ENCODE peak calls at places on chromosome 15, in seven cellular contexts. T is naive thymus-derived CD4-positive, alpha-beta T cell; M is osteoblast; N is heart left ventricle; P is fibroblast of lung; O is aorta; I is lower lobe of right lung. R is an unnamed sample.

GRCh38 chr15:65875458-65875857 is 6.2 kb downstream of the RAB11A start:
- DNase-seq in M (peak; percentile 4), N (no peak), O (no peak), P (no peak), I (no peak), T (no peak), R (no peak)

GRCh38 chr15:98063311-98063710 is 102.8 kb downstream of the ARRDC4 start:
- DNase-seq in M (no peak), T (no peak), I (no peak), N (no peak), O (no peak), P (no peak), R (no peak)

GRCh38 chr15:77019476-77020331 is 24.8 kb downstream of the PSTPIP1 start:
- DNase-seq in O (no peak), N (peak; percentile 46), T (no peak), M (peak; percentile 91), I (no peak), P (no peak), R (no peak)

GRCh38 chr15:55257933-55258332 is 31.7 kb downstream of the RAB27A start:
- DNase-seq in T (no peak), I (no peak), M (no peak), O (no peak), N (no peak), P (no peak), R (no peak)

GRCh38 chr15:88911766-88912118 is 1.4 kb downstream of the MFGE8 start:
- DNase-seq in I (no peak), N (no peak), M (peak; percentile 87), T (no peak), P (no peak), O (peak; percentile 62), R (peak; percentile 58)

GRCh38 chr15:78715930-78716329 is 74.9 kb upstream of the CHRNB4 start:
- DNase-seq in M (peak; percentile 89), T (no peak), N (no peak), P (peak; percentile 72), I (no peak), O (no peak), R (no peak)

GRCh38 chr15:101600024-101600423 is 52.2 kb downstream of the TM2D3 start:
- DNase-seq in I (no peak), M (no peak), T (no peak), N (no peak), P (no peak), O (no peak), R (no peak)

GRCh38 chr15:60972866-60973265 is 256.2 kb downstream of the RORA start:
- DNase-seq in T (no peak), P (peak; percentile 70), O (no peak), N (no peak), I (no peak), M (no peak), R (no peak)

GRCh38 chr15:89248584-89248983 is 4.8 kb downstream of the FANCI start:
- DNase-seq in O (no peak), M (no peak), T (no peak), I (no peak), P (no peak), N (no peak), R (no peak)

GRCh38 chr15:68040144-68040543 is 14.0 kb upstream of the PIAS1 start:
- DNase-seq in N (no peak), I (no peak), P (no peak), T (no peak), O (no peak), M (no peak), R (no peak)

GRCh38 chr15:51652084-51652668 is 29.1 kb upstream of the SCG3 start:
- DNase-seq in O (no peak), P (no peak), N (no peak), T (no peak), I (no peak), M (no peak), R (no peak)

GRCh38 chr15:81939604-81940440 is 106.0 kb downstream of the MEX3B start:
- DNase-seq in M (peak; percentile 67), P (peak; percentile 80), O (no peak), I (no peak), N (no peak), T (peak; percentile 4), R (no peak)

GRCh38 chr15:22888120-22888859 is 49.8 kb downstream of the NIPA2 start:
- DNase-seq in O (no peak), M (peak; percentile 99), P (peak; percentile 97), N (no peak), I (no peak), T (no peak), R (no peak)

GRCh38 chr15:43225201-43225949 is 4.6 kb upstream of the EPB42 start:
- DNase-seq in T (peak; percentile 69), O (no peak), P (peak; percentile 68), M (peak; percentile 97), I (no peak), N (no peak), R (no peak)

GRCh38 chr15:29896062-29896461 is 73.8 kb upstream of the TJP1 start:
- DNase-seq in I (no peak), P (no peak), O (no peak), N (no peak), M (no peak), T (no peak), R (no peak)

GRCh38 chr15:38991126-38991525 is 426.5 kb upstream of the RASGRP1 start:
- DNase-seq in I (no peak), O (no peak), P (peak; percentile 68), M (peak; percentile 58), N (no peak), T (no peak), R (no peak)

GRCh38 chr15:74387141-74387541 is 19.7 kb upstream of the CYP11A1 start:
- DNase-seq in O (no peak), M (no peak), N (peak; percentile 47), I (no peak), T (no peak), P (no peak), R (no peak)

GRCh38 chr15:58040117-58040516 is 25.4 kb downstream of the ALDH1A2 start:
- DNase-seq in N (no peak), M (no peak), I (no peak), P (no peak), T (no peak), O (no peak), R (no peak)

GRCh38 chr15:67937153-67937761 is 97.4 kb upstream of the RNU6-1 start:
- DNase-seq in I (no peak), O (no peak), T (no peak), N (no peak), M (no peak), P (no peak), R (no peak)

DNA sequence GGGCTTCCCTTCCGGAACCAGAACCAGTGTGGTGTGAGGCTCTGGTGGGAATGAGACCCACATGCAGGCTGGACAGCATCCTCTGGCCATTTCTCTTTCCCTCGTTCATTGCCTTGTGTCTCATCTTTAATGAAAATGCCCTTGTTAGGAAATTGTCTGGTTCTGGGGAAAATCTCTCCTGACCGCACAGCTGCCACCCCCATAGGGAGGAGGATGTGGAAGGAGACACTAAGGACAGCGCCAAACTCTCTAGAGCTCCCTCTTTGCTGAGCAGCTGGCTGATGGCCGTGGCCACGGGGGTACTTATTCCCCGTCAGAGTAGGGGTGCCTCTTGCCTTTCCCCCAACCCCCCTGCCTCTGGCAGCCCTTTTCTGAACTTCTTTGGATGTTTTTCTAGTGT is 297.6 kb upstream of the C2CD4B start:
- DNase-seq in T (no peak), I (no peak), N (no peak), M (peak; percentile 83), O (no peak), P (no peak), R (peak; percentile 55)
- H3K27ac ChIP-seq in T (no peak overlapping the region), I (no peak overlapping the region), N (no peak overlapping the region), M (no peak overlapping the region), O (no peak overlapping the region), P (no peak overlapping the region), R (peak overlapping the region; percentile 4)

GRCh38 chr15:31374986-31375385 is 48.4 kb downstream of the KLF13 start:
- DNase-seq in P (no peak), T (no peak), M (no peak), N (no peak), O (no peak), I (no peak), R (no peak)
- H3K27ac ChIP-seq in P (no peak overlapping the region), T (no peak overlapping the region), M (no peak overlapping the region), N (peak overlapping the region; percentile 11), O (no peak overlapping the region), I (peak overlapping the region; percentile 69), R (peak overlapping the region; percentile 64)

GRCh38 chr15:96893159-96893906 is 562.8 kb downstream of the NR2F2 start:
- DNase-seq in O (no peak), I (no peak), N (no peak), M (no peak), P (peak; percentile 78), T (no peak), R (no peak)

GRCh38 chr15:96888764-96889163 is 558.3 kb downstream of the NR2F2 start:
- DNase-seq in N (no peak), O (no peak), I (no peak), P (peak; percentile 56), T (no peak), M (no peak), R (no peak)

GRCh38 chr15:96894669-96895068 is 564.2 kb downstream of the NR2F2 start:
- DNase-seq in P (no peak), I (no peak), N (no peak), M (no peak), T (no peak), O (no peak), R (no peak)

GRCh38 chr15:96887730-96888129 is 557.2 kb downstream of the NR2F2 start:
- DNase-seq in T (no peak), I (no peak), O (no peak), M (no peak), P (peak; percentile 70), N (no peak), R (no peak)

DNA sequence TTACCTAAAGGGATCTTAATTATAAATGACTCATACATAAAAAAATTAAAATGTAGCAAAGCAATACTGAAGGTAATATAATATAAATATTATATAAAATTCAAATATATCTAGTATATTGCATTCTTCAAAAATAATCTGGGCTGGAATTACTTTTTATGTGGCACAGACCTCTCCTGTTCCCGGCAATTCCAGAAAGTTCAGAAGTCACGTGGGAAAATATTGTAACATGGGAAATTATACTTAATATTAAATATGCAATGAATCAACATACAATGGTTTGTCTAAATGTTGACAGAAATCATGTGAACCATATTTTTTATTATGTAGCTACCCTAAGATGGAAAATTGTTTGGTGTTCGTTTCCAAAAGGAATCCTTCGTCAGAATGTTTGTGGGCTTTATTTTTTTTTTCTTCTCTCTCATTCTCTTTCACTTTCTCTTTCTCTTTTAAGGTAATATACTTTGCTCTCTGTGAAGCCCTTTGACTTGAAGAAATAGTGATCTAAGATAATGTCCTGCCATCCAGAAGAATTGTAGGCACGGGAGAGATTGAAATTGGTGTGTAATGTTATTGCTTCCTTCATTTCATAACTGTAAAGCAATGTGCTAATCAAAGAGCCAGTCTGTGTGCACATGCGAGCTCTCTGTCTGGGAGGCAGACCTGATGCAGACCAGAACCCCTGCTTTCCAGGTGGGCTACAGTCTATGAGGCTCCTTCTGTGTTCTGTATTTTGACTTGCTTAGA is 559.4 kb downstream of the NR2F2 start:
- DNase-seq in N (no peak), T (no peak), O (no peak), P (peak; percentile 44), M (no peak), I (no peak), R (no peak)
- H3K27ac ChIP-seq in N (no peak overlapping the region), T (no peak overlapping the region), O (no peak overlapping the region), P (peak overlapping the region; percentile 37), M (no peak overlapping the region), I (peak overlapping the region; percentile 59), R (peak overlapping the region; percentile 6)

DNA sequence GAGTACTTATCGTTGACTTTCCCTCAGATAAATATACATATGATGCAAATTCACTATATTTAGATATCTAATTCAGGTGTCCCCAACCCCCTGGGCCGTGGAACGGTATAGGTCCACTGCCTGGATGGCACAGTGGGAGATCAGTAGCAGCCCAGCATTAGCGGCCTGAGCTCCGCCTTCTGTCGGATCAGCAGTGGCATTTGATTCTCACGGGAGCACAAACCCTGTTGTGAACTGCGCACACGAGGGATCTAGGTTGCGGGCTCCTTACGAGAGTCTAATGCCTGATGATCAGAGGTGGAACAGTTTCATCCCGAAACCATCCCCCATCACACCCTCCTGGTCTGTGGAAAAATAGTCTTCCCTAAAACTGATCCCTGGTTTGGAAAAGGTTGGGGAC is 6.9 kb downstream of the KNL1 start:
- DNase-seq in I (no peak), T (no peak), O (no peak), N (no peak), P (no peak), M (no peak), R (no peak)
- H3K27ac ChIP-seq in I (no peak overlapping the region), T (no peak overlapping the region), O (no peak overlapping the region), N (no peak overlapping the region), P (no peak overlapping the region), M (no peak overlapping the region), R (no peak overlapping the region)

R was measured in sigmoid colon.